ENCODE peak calls at places on chromosomes 7 and 10, in four cellular contexts. One of them, this sample, is unnamed.

GRCh38 chr10:50552771-50553535 is 70.8 kb downstream of the SGMS1 start:
- DNase-seq in body of pancreas: peak; percentile 42
- DNase-seq in psoas muscle: no peak
- DNase-seq in Panc1: no peak
- DNase-seq in this sample: no peak

GRCh38 chr7:152050547-152050971 is 25.1 kb downstream of the GALNT11 start:
- DNase-seq in body of pancreas: no peak
- DNase-seq in psoas muscle: no peak
- DNase-seq in Panc1: no peak
- DNase-seq in this sample: no peak

GRCh38 chr10:5423774-5424173 is 11.4 kb downstream of the NET1 start:
- DNase-seq in psoas muscle: no peak
- DNase-seq in body of pancreas: no peak
- DNase-seq in Panc1: no peak
- DNase-seq in this sample: no peak

GRCh38 chr7:26685636-26686035 is 178.8 kb downstream of the SKAP2 start:
- DNase-seq in body of pancreas: no peak
- DNase-seq in Panc1: no peak
- DNase-seq in psoas muscle: no peak
- DNase-seq in this sample: no peak

GRCh38 chr10:89302628-89303027 is 782 bp downstream of the IFIT2 start:
- DNase-seq in Panc1: no peak
- DNase-seq in psoas muscle: no peak
- DNase-seq in body of pancreas: no peak
- DNase-seq in this sample: peak; percentile 22

GRCh38 chr10:94123253-94123995 is 129.7 kb downstream of the PLCE1 start:
- DNase-seq in psoas muscle: no peak
- DNase-seq in Panc1: peak; percentile 90
- DNase-seq in body of pancreas: no peak
- DNase-seq in this sample: peak; percentile 30

GRCh38 chr10:26357203-26357602 is 80.9 kb upstream of the APBB1IP start:
- DNase-seq in body of pancreas: no peak
- DNase-seq in psoas muscle: no peak
- DNase-seq in Panc1: no peak
- DNase-seq in this sample: no peak

GRCh38 chr7:42338231-42339222 is 101.5 kb upstream of the GLI3 start:
- DNase-seq in body of pancreas: peak; percentile 10
- DNase-seq in Panc1: no peak
- DNase-seq in psoas muscle: no peak
- DNase-seq in this sample: no peak

GRCh38 chr10:97574374-97575100 is 2.0 kb downstream of the ANKRD2 start:
- DNase-seq in psoas muscle: peak; percentile 91
- DNase-seq in Panc1: peak; percentile 94
- DNase-seq in body of pancreas: peak; percentile 92
- DNase-seq in this sample: peak; percentile 91

GRCh38 chr7:22860784-22861482 is 38.3 kb upstream of the TOMM7 start:
- DNase-seq in Panc1: no peak
- DNase-seq in body of pancreas: no peak
- DNase-seq in psoas muscle: no peak
- DNase-seq in this sample: no peak

GRCh38 chr10:122460891-122461293 is 461 bp upstream of the HTRA1 start:
- DNase-seq in Panc1: no peak
- DNase-seq in psoas muscle: no peak
- DNase-seq in body of pancreas: no peak
- DNase-seq in this sample: no peak

GRCh38 chr7:29831705-29832104 is 25.4 kb downstream of the WIPF3 start:
- DNase-seq in Panc1: no peak
- DNase-seq in psoas muscle: no peak
- DNase-seq in body of pancreas: no peak
- DNase-seq in this sample: no peak

GRCh38 chr7:27709137-27710075 is 30.6 kb upstream of the TAX1BP1 start:
- DNase-seq in psoas muscle: no peak
- DNase-seq in Panc1: no peak
- DNase-seq in body of pancreas: no peak
- DNase-seq in this sample: peak; percentile 64

GRCh38 chr7:138137423-138138171 is 61.3 kb downstream of the AKR1D1 start:
- DNase-seq in body of pancreas: no peak
- DNase-seq in Panc1: no peak
- DNase-seq in psoas muscle: no peak
- DNase-seq in this sample: no peak

GRCh38 chr10:70660722-70661121 is 11.6 kb upstream of the ADAMTS14 start:
- DNase-seq in psoas muscle: no peak
- DNase-seq in Panc1: no peak
- DNase-seq in body of pancreas: no peak
- DNase-seq in this sample: no peak

GRCh38 chr7:135771961-135772638 is 23.5 kb upstream of the FAM180A start:
- DNase-seq in Panc1: no peak
- DNase-seq in psoas muscle: no peak
- DNase-seq in body of pancreas: no peak
- DNase-seq in this sample: peak; percentile 21

GRCh38 chr10:14687340-14687739 is 87.4 kb downstream of the FAM107B start:
- DNase-seq in psoas muscle: no peak
- DNase-seq in body of pancreas: no peak
- DNase-seq in Panc1: no peak
- DNase-seq in this sample: peak; percentile 42

GRCh38 chr7:51980813-51981212 is 664.2 kb upstream of the COBL start:
- DNase-seq in psoas muscle: no peak
- DNase-seq in Panc1: no peak
- DNase-seq in body of pancreas: no peak
- DNase-seq in this sample: no peak

GRCh38 chr7:130697791-130698190 is 11.4 kb upstream of the TSGA13 start:
- DNase-seq in psoas muscle: no peak
- DNase-seq in Panc1: no peak
- DNase-seq in body of pancreas: no peak
- DNase-seq in this sample: no peak

GRCh38 chr10:7245505-7245904 is 165.3 kb downstream of the SFMBT2 start:
- DNase-seq in psoas muscle: no peak
- DNase-seq in body of pancreas: no peak
- DNase-seq in Panc1: no peak
- DNase-seq in this sample: no peak

DNA sequence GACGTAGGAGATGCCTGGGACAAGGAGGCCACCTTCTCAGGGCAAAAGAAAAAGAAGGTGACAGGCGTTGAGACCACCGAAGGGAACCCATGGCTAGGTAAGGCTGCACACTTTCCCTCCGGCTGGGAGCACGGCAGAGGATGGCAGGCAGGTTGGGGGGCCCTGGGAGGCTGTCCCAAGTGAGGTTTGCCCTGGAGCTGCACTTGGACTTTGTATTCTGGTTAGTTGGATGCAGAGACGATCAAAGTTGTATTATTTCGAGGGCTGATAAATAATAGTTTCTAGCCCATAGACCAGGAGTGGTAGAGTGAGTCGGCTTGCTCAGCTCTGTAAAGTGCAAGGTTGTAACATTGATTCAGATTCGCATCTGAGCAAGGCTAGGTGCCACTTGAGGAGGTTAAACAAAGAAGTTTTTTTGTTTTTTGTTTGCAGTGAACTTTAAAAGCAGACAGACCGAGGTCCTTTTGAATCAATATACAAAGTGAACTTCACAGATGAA is 608 bp downstream of the ENTPD7 start:
- DNase-seq in psoas muscle: no peak
- DNase-seq in Panc1: no peak
- DNase-seq in body of pancreas: no peak
- DNase-seq in this sample: no peak
- H3K27ac ChIP-seq in psoas muscle: no peak overlapping the region
- H3K27ac ChIP-seq in Panc1: peak overlapping the region; percentile 86
- H3K27ac ChIP-seq in body of pancreas: peak overlapping the region; percentile 12
- H3K27ac ChIP-seq in this sample: peak overlapping the region; percentile 12

GRCh38 chr10:119302591-119303253 is 95.4 kb downstream of the GRK5 start:
- DNase-seq in body of pancreas: peak; percentile 73
- DNase-seq in psoas muscle: no peak
- DNase-seq in Panc1: no peak
- DNase-seq in this sample: no peak
- H3K4me1 ChIP-seq in body of pancreas: peaks cover 48% of the 10 kb centered on the region
- H3K4me1 ChIP-seq in psoas muscle: no peaks in the 10 kb centered on the region
- H3K4me1 ChIP-seq in Panc1: peaks cover 85% of the 10 kb centered on the region
- H3K4me1 ChIP-seq in this sample: peaks cover 62% of the 10 kb centered on the region

DNA sequence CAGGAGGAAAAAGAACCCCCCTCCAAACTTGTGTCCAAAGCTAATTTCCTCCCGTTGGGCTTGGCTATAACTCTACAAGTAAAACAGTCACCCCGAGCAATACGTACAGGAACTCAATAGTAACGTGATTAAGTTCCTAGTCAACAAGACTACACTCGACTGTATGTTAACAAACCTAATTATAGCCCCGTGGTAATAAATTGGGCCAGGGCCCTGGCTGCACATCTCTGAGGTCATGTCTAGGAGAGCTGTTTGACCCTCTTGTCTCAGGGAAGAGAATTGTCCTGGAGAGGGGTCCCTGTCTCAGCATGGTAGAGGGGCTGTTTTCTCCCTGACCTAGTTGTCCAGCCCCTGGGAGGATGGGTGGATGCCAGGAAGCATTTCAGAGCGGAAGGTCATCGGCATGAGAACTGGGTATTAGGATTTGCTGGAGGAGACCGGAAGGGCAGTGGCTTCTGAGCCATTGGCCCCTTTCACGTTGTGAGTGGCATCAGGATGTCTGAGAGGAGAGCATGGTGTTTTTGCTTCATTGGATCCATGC is 60.2 kb upstream of the COMTD1 start:
- DNase-seq in Panc1: no peak
- DNase-seq in psoas muscle: peak; percentile 63
- DNase-seq in body of pancreas: peak; percentile 67
- DNase-seq in this sample: no peak
- H3K27ac ChIP-seq in Panc1: no peak overlapping the region
- H3K27ac ChIP-seq in psoas muscle: peak overlapping the region; percentile 97
- H3K27ac ChIP-seq in body of pancreas: peak overlapping the region; percentile 100
- H3K27ac ChIP-seq in this sample: peak overlapping the region; percentile 98

GRCh38 chr7:44097064-44097932 is 6.8 kb upstream of the AEBP1 start:
- DNase-seq in Panc1: no peak
- DNase-seq in psoas muscle: no peak
- DNase-seq in body of pancreas: no peak
- DNase-seq in this sample: no peak
- H3K4me1 ChIP-seq in Panc1: peaks cover 15% of the 10 kb centered on the region
- H3K4me1 ChIP-seq in psoas muscle: no peaks in the 10 kb centered on the region
- H3K4me1 ChIP-seq in body of pancreas: no peaks in the 10 kb centered on the region
- H3K4me1 ChIP-seq in this sample: no peaks in the 10 kb centered on the region

DNA sequence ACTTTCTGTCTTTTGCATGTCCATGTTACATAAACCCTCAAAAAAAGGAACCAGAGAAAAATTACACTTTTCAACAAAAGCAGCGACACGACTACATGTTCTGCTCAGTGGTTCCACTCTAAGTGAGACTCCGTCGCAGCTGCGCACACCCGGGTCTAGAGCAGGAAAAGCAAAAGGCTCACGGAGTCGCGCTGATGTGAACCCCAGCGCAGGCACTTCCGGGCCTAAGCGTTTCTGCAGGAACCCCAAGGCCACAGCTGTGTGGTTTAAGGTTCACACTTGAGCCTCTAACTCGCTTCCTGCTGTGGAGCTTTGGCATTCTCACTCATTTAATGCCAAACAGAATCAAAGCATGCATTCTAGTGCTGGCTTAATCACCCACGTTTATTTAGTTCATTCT is 240.3 kb downstream of the DNAJB6 start:
- DNase-seq in Panc1: no peak
- DNase-seq in psoas muscle: no peak
- DNase-seq in body of pancreas: no peak
- DNase-seq in this sample: no peak
- H3K27ac ChIP-seq in Panc1: no peak overlapping the region
- H3K27ac ChIP-seq in psoas muscle: no peak overlapping the region
- H3K27ac ChIP-seq in body of pancreas: no peak overlapping the region
- H3K27ac ChIP-seq in this sample: no peak overlapping the region

GRCh38 chr10:125089486-125089885 is 70.9 kb downstream of the CTBP2 start:
- DNase-seq in body of pancreas: no peak
- DNase-seq in psoas muscle: peak; percentile 45
- DNase-seq in Panc1: no peak
- DNase-seq in this sample: no peak

GRCh38 chr10:125093199-125093841 is 67.0 kb downstream of the CTBP2 start:
- DNase-seq in Panc1: no peak
- DNase-seq in body of pancreas: peak; percentile 34
- DNase-seq in psoas muscle: peak; percentile 87
- DNase-seq in this sample: no peak

GRCh38 chr10:125092564-125093031 is 67.8 kb downstream of the CTBP2 start:
- DNase-seq in Panc1: no peak
- DNase-seq in body of pancreas: no peak
- DNase-seq in psoas muscle: peak; percentile 68
- DNase-seq in this sample: no peak

GRCh38 chr10:125094111-125094705 is 66.2 kb downstream of the CTBP2 start:
- DNase-seq in psoas muscle: peak; percentile 39
- DNase-seq in Panc1: no peak
- DNase-seq in body of pancreas: no peak
- DNase-seq in this sample: no peak

GRCh38 chr10:125091891-125092290 is 68.5 kb downstream of the CTBP2 start:
- DNase-seq in psoas muscle: no peak
- DNase-seq in Panc1: no peak
- DNase-seq in body of pancreas: no peak
- DNase-seq in this sample: no peak
- H3K4me1 ChIP-seq in psoas muscle: peaks cover 73% of the 10 kb centered on the region
- H3K4me1 ChIP-seq in Panc1: peaks cover 5% of the 10 kb centered on the region
- H3K4me1 ChIP-seq in body of pancreas: peaks cover 13% of the 10 kb centered on the region
- H3K4me1 ChIP-seq in this sample: no peaks in the 10 kb centered on the region

GRCh38 chr10:116880716-116881440 is 31.6 kb downstream of the ENO4 start:
- DNase-seq in body of pancreas: no peak
- DNase-seq in Panc1: no peak
- DNase-seq in psoas muscle: no peak
- DNase-seq in this sample: no peak
- H3K27ac ChIP-seq in body of pancreas: no peak overlapping the region
- H3K27ac ChIP-seq in Panc1: no peak overlapping the region
- H3K27ac ChIP-seq in psoas muscle: no peak overlapping the region
- H3K27ac ChIP-seq in this sample: no peak overlapping the region

This sample was measured in PC-9.